ENCODE peak calls at places on chromosomes 4 and X, in five cellular contexts. One of them, this sample, is unnamed.

GRCh38 chrX:10189317-10190268 is 32.8 kb downstream of the CLCN4 start:
- DNase-seq in epithelial cell of esophagus: peak
- DNase-seq in heart left ventricle: peak
- DNase-seq in RWPE1: peak
- DNase-seq in G401: peak
- DNase-seq in this sample: peak

GRCh38 chr4:184100297-184100885 is 117.3 kb downstream of the ENPP6 start:
- DNase-seq in G401: no peak
- DNase-seq in heart left ventricle: peak
- DNase-seq in epithelial cell of esophagus: peak
- DNase-seq in RWPE1: peak
- DNase-seq in this sample: peak

GRCh38 chr4:185914583-185915199 is 102.7 kb upstream of the SORBS2 start:
- DNase-seq in epithelial cell of esophagus: no peak
- DNase-seq in heart left ventricle: no peak
- DNase-seq in G401: no peak
- DNase-seq in RWPE1: no peak
- DNase-seq in this sample: peak

GRCh38 chr4:17323619-17324400 is 188.1 kb downstream of the QDPR start:
- DNase-seq in G401: no peak
- DNase-seq in epithelial cell of esophagus: no peak
- DNase-seq in RWPE1: no peak
- DNase-seq in heart left ventricle: no peak
- DNase-seq in this sample: no peak

GRCh38 chr4:175435437-175435836 is 376.6 kb downstream of the GPM6A start:
- DNase-seq in heart left ventricle: no peak
- DNase-seq in G401: no peak
- DNase-seq in RWPE1: no peak
- DNase-seq in epithelial cell of esophagus: no peak
- DNase-seq in this sample: no peak

GRCh38 chrX:40060356-40060845 is 37.4 kb downstream of the BCOR start:
- DNase-seq in RWPE1: no peak
- DNase-seq in G401: no peak
- DNase-seq in epithelial cell of esophagus: no peak
- DNase-seq in heart left ventricle: no peak
- DNase-seq in this sample: no peak

GRCh38 chr4:8427262-8427661 is 13.3 kb downstream of the ACOX3 start:
- DNase-seq in heart left ventricle: no peak
- DNase-seq in RWPE1: no peak
- DNase-seq in epithelial cell of esophagus: no peak
- DNase-seq in G401: no peak
- DNase-seq in this sample: no peak

GRCh38 chr4:121256887-121257426 is 92.8 kb upstream of the TNIP3 start:
- DNase-seq in G401: no peak
- DNase-seq in heart left ventricle: no peak
- DNase-seq in epithelial cell of esophagus: no peak
- DNase-seq in RWPE1: no peak
- DNase-seq in this sample: no peak

GRCh38 chr4:76067652-76068286 is 6.7 kb upstream of the ART3 start:
- DNase-seq in RWPE1: peak
- DNase-seq in heart left ventricle: peak
- DNase-seq in G401: peak
- DNase-seq in epithelial cell of esophagus: peak
- DNase-seq in this sample: peak

GRCh38 chr4:177554966-177555574 is 112.8 kb upstream of the AGA start:
- DNase-seq in RWPE1: peak
- DNase-seq in heart left ventricle: no peak
- DNase-seq in epithelial cell of esophagus: peak
- DNase-seq in G401: no peak
- DNase-seq in this sample: peak

GRCh38 chrX:48919360-48919821 is 567 bp upstream of the PIM2 start:
- DNase-seq in G401: no peak
- DNase-seq in heart left ventricle: no peak
- DNase-seq in RWPE1: peak
- DNase-seq in epithelial cell of esophagus: no peak
- DNase-seq in this sample: peak

This sample was measured in hepatic stellate cell.